ENCODE peak calls at places on chromosomes 16 and 17, in seven cellular contexts. One of them, this sample, is unnamed. For H3K4me1, the result is how much of the 10 kb centered on the place peaks cover.

GRCh38 chr17:77246110-77247047 is 105.6 kb downstream of the SEC14L1 start:
- DNase-seq in esophagus squamous epithelium: no peak
- DNase-seq in A549: no peak
- DNase-seq in pancreas: no peak
- DNase-seq in tibial artery: no peak
- DNase-seq in aorta: no peak
- DNase-seq in heart right ventricle: no peak
- DNase-seq in this sample: no peak

GRCh38 chr17:44167181-44167861 is 3.2 kb upstream of the ASB16 start:
- DNase-seq in esophagus squamous epithelium: no peak
- DNase-seq in A549: no peak
- DNase-seq in pancreas: no peak
- DNase-seq in tibial artery: no peak
- DNase-seq in aorta: no peak
- DNase-seq in heart right ventricle: no peak
- DNase-seq in this sample: no peak

GRCh38 chr17:6752068-6752909 is 3.6 kb upstream of the XAF1 start:
- DNase-seq in esophagus squamous epithelium: no peak
- DNase-seq in A549: no peak
- DNase-seq in pancreas: no peak
- DNase-seq in tibial artery: peak
- DNase-seq in aorta: peak
- DNase-seq in heart right ventricle: peak
- DNase-seq in this sample: peak

GRCh38 chr17:50198026-50198669 is 3.3 kb downstream of the COL1A1 start:
- DNase-seq in esophagus squamous epithelium: no peak
- DNase-seq in A549: peak
- DNase-seq in pancreas: peak
- DNase-seq in tibial artery: peak
- DNase-seq in aorta: peak
- DNase-seq in heart right ventricle: peak
- DNase-seq in this sample: peak

GRCh38 chr17:28033972-28034714 is 8.3 kb upstream of the NLK start:
- DNase-seq in esophagus squamous epithelium: no peak
- DNase-seq in A549: no peak
- DNase-seq in pancreas: no peak
- DNase-seq in tibial artery: no peak
- DNase-seq in aorta: no peak
- DNase-seq in heart right ventricle: peak
- DNase-seq in this sample: peak

GRCh38 chr16:82767198-82767597 is 140.4 kb downstream of the CDH13 start:
- DNase-seq in esophagus squamous epithelium: no peak
- DNase-seq in A549: no peak
- DNase-seq in pancreas: no peak
- DNase-seq in tibial artery: no peak
- DNase-seq in aorta: no peak
- DNase-seq in heart right ventricle: no peak
- DNase-seq in this sample: no peak

GRCh38 chr17:29613371-29613837 is 9.3 kb downstream of the CORO6 start:
- DNase-seq in esophagus squamous epithelium: peak
- DNase-seq in A549: no peak
- DNase-seq in pancreas: peak
- DNase-seq in tibial artery: peak
- DNase-seq in aorta: peak
- DNase-seq in heart right ventricle: peak
- DNase-seq in this sample: peak

GRCh38 chr16:89359296-89360147 is 130.8 kb downstream of the ANKRD11 start:
- DNase-seq in esophagus squamous epithelium: no peak
- DNase-seq in A549: no peak
- DNase-seq in pancreas: peak
- DNase-seq in tibial artery: no peak
- DNase-seq in aorta: peak
- DNase-seq in heart right ventricle: no peak
- DNase-seq in this sample: peak

GRCh38 chr16:87747626-87748025 is 18.2 kb downstream of the KLHDC4 start:
- DNase-seq in esophagus squamous epithelium: no peak
- DNase-seq in A549: no peak
- DNase-seq in pancreas: no peak
- DNase-seq in tibial artery: no peak
- DNase-seq in aorta: no peak
- DNase-seq in heart right ventricle: no peak
- DNase-seq in this sample: no peak

GRCh38 chr16:15781650-15782049 is 75.2 kb downstream of the MYH11 start:
- DNase-seq in esophagus squamous epithelium: no peak
- DNase-seq in A549: no peak
- DNase-seq in pancreas: no peak
- DNase-seq in tibial artery: no peak
- DNase-seq in aorta: no peak
- DNase-seq in heart right ventricle: no peak
- DNase-seq in this sample: no peak

GRCh38 chr17:76868669-76869208 is 535 bp downstream of the MGAT5B start:
- DNase-seq in esophagus squamous epithelium: no peak
- DNase-seq in A549: peak
- DNase-seq in pancreas: no peak
- DNase-seq in tibial artery: no peak
- DNase-seq in aorta: no peak
- DNase-seq in heart right ventricle: no peak
- DNase-seq in this sample: peak

GRCh38 chr16:52964290-52964689 is 88.4 kb downstream of the CHD9NB start:
- DNase-seq in esophagus squamous epithelium: no peak
- DNase-seq in A549: no peak
- DNase-seq in pancreas: no peak
- DNase-seq in tibial artery: no peak
- DNase-seq in aorta: no peak
- DNase-seq in heart right ventricle: no peak
- DNase-seq in this sample: peak

GRCh38 chr16:50842013-50842505 is 100.2 kb downstream of the CYLD start:
- DNase-seq in esophagus squamous epithelium: no peak
- DNase-seq in A549: no peak
- DNase-seq in pancreas: no peak
- DNase-seq in tibial artery: no peak
- DNase-seq in aorta: no peak
- DNase-seq in heart right ventricle: no peak
- DNase-seq in this sample: no peak

GRCh38 chr17:32490101-32490482 is 3.3 kb downstream of the CDK5R1 start:
- DNase-seq in esophagus squamous epithelium: no peak
- DNase-seq in A549: no peak
- DNase-seq in pancreas: no peak
- DNase-seq in tibial artery: no peak
- DNase-seq in aorta: no peak
- DNase-seq in heart right ventricle: no peak
- DNase-seq in this sample: no peak

GRCh38 chr16:2587891-2588565 is 50.2 kb downstream of the PDPK1 start:
- DNase-seq in esophagus squamous epithelium: no peak
- DNase-seq in A549: no peak
- DNase-seq in pancreas: peak
- DNase-seq in tibial artery: no peak
- DNase-seq in aorta: peak
- DNase-seq in heart right ventricle: no peak
- DNase-seq in this sample: no peak

GRCh38 chr17:9676742-9677387 is 31.5 kb downstream of the USP43 start:
- DNase-seq in esophagus squamous epithelium: no peak
- DNase-seq in A549: peak
- DNase-seq in pancreas: no peak
- DNase-seq in tibial artery: no peak
- DNase-seq in aorta: no peak
- DNase-seq in heart right ventricle: no peak
- DNase-seq in this sample: peak

GRCh38 chr16:27450836-27451341 is 48.9 kb downstream of the IL21R start:
- DNase-seq in esophagus squamous epithelium: no peak
- DNase-seq in A549: no peak
- DNase-seq in pancreas: no peak
- DNase-seq in tibial artery: no peak
- DNase-seq in aorta: no peak
- DNase-seq in heart right ventricle: no peak
- DNase-seq in this sample: peak

GRCh38 chr16:69309316-69309715 is 1.8 kb upstream of the VPS4A start:
- DNase-seq in esophagus squamous epithelium: no peak
- DNase-seq in A549: no peak
- DNase-seq in pancreas: no peak
- DNase-seq in tibial artery: no peak
- DNase-seq in aorta: no peak
- DNase-seq in heart right ventricle: no peak
- DNase-seq in this sample: peak

GRCh38 chr17:16342979-16343378 is 10.3 kb downstream of the CENPV start:
- DNase-seq in esophagus squamous epithelium: no peak
- DNase-seq in A549: no peak
- DNase-seq in pancreas: no peak
- DNase-seq in tibial artery: no peak
- DNase-seq in aorta: no peak
- DNase-seq in heart right ventricle: no peak
- DNase-seq in this sample: peak

GRCh38 chr16:68094614-68094934 is 9.4 kb downstream of the NFATC3 start:
- DNase-seq in esophagus squamous epithelium: no peak
- DNase-seq in A549: no peak
- DNase-seq in pancreas: no peak
- DNase-seq in tibial artery: no peak
- DNase-seq in aorta: no peak
- DNase-seq in heart right ventricle: no peak
- DNase-seq in this sample: no peak
- H3K4me1 ChIP-seq in esophagus squamous epithelium: under half
- H3K4me1 ChIP-seq in A549: under half
- H3K4me1 ChIP-seq in pancreas: under half
- H3K4me1 ChIP-seq in tibial artery: half or more
- H3K4me1 ChIP-seq in aorta: under half
- H3K4me1 ChIP-seq in heart right ventricle: under half
- H3K4me1 ChIP-seq in this sample: under half

DNA sequence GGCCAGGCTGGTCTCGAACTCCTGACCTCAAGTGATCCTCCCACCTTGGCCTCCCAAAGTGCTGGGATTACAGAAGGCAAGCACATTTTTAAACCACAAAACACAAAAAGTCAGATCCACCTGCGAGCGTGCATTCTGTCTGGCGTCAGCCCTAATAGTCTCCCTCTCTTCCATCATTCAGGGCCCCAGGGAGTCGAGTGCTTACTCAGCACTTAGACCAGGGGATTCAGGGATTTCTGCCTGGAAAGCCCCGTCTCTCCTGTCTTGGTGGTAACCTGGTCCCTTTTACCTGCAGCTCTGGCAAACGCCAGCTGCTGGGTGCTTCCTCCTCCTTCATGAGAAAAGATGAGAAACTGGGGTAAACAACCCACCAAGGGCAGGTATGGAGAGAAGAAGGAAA is 443.1 kb downstream of the SOX9 start:
- DNase-seq in esophagus squamous epithelium: no peak
- DNase-seq in A549: no peak
- DNase-seq in pancreas: no peak
- DNase-seq in tibial artery: no peak
- DNase-seq in aorta: no peak
- DNase-seq in heart right ventricle: no peak
- DNase-seq in this sample: no peak
- H3K4me1 ChIP-seq in esophagus squamous epithelium: under half
- H3K4me1 ChIP-seq in A549: half or more
- H3K4me1 ChIP-seq in pancreas: under half
- H3K4me1 ChIP-seq in tibial artery: under half
- H3K4me1 ChIP-seq in aorta: under half
- H3K4me1 ChIP-seq in heart right ventricle: under half
- H3K4me1 ChIP-seq in this sample: under half

DNA sequence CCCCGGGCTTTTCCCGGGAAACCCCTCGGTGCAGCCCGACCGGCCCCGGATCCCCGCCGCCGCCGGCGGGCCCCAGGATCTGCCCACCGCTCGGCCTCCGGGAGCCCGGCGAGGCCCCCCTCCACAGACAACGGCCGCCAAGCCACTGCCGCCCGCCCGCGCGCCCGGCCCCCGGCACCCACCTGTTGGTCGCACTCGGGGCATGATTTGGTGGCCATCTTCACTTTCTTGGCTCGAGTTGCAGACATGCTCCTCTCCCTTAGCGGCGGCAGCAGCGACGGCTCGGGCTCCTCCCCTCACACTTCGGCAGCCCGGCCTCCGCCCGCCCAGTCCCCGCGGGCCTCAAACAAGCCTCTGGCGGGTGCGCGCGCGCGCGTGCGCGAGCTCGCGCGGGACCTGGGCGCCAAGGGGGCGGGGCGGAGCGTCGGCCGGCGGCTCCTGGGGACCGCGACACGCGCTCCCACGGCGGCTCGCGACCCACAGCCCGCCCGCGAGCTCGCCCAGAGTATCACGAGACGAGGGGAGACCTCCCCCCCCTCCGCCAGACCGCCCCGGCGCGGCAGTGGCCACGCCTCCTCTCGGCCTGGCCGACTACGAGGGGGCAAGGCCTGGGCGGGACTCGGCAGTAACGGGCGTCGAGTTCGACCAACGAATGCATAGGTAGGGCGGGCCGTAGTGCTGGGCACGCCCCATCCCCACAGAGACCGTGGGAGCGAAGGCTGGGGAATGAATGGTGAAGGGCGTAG is at the start of gene C16orf87:
- DNase-seq in esophagus squamous epithelium: peak
- DNase-seq in A549: peak
- DNase-seq in pancreas: peak
- DNase-seq in tibial artery: peak
- DNase-seq in aorta: peak
- DNase-seq in heart right ventricle: peak
- DNase-seq in this sample: peak
- H3K4me1 ChIP-seq in esophagus squamous epithelium: under half
- H3K4me1 ChIP-seq in A549: under half
- H3K4me1 ChIP-seq in pancreas: under half
- H3K4me1 ChIP-seq in tibial artery: under half
- H3K4me1 ChIP-seq in aorta: under half
- H3K4me1 ChIP-seq in heart right ventricle: under half
- H3K4me1 ChIP-seq in this sample: under half

GRCh38 chr17:51687887-51688286 is 427.5 kb downstream of the UTP18 start:
- DNase-seq in esophagus squamous epithelium: no peak
- DNase-seq in A549: no peak
- DNase-seq in pancreas: no peak
- DNase-seq in tibial artery: no peak
- DNase-seq in aorta: no peak
- DNase-seq in heart right ventricle: no peak
- DNase-seq in this sample: no peak

GRCh38 chr17:51677875-51678274 is 417.5 kb downstream of the UTP18 start:
- DNase-seq in esophagus squamous epithelium: no peak
- DNase-seq in A549: no peak
- DNase-seq in pancreas: no peak
- DNase-seq in tibial artery: no peak
- DNase-seq in aorta: no peak
- DNase-seq in heart right ventricle: no peak
- DNase-seq in this sample: no peak

GRCh38 chr17:51684214-51684613 is 423.9 kb downstream of the UTP18 start:
- DNase-seq in esophagus squamous epithelium: no peak
- DNase-seq in A549: no peak
- DNase-seq in pancreas: no peak
- DNase-seq in tibial artery: no peak
- DNase-seq in aorta: no peak
- DNase-seq in heart right ventricle: no peak
- DNase-seq in this sample: no peak

GRCh38 chr17:51682115-51682514 is 421.8 kb downstream of the UTP18 start:
- DNase-seq in esophagus squamous epithelium: no peak
- DNase-seq in A549: no peak
- DNase-seq in pancreas: no peak
- DNase-seq in tibial artery: no peak
- DNase-seq in aorta: no peak
- DNase-seq in heart right ventricle: no peak
- DNase-seq in this sample: no peak

DNA sequence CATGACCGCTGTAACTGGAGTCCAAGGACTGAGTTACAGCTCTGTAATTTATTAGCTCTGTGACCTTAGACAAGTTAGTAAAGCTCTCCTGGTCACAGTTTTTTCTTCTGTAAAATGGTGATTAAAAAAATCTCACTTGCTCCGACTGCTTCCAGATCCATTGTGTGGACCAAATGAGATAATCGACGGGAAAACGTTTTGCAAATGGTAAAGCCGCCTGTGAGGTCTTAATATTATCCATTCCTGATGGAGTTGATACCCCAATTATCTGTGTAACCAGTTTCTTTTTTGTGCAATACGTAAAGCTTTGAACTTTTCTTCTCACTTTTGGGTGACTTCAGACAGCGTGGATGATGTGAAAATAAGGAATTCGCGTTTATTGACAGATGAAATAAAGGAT is 422.9 kb downstream of the UTP18 start:
- DNase-seq in esophagus squamous epithelium: no peak
- DNase-seq in A549: no peak
- DNase-seq in pancreas: no peak
- DNase-seq in tibial artery: no peak
- DNase-seq in aorta: no peak
- DNase-seq in heart right ventricle: no peak
- DNase-seq in this sample: no peak
- H3K4me1 ChIP-seq in esophagus squamous epithelium: under half
- H3K4me1 ChIP-seq in A549: under half
- H3K4me1 ChIP-seq in pancreas: under half
- H3K4me1 ChIP-seq in tibial artery: under half
- H3K4me1 ChIP-seq in aorta: under half
- H3K4me1 ChIP-seq in heart right ventricle: under half
- H3K4me1 ChIP-seq in this sample: under half